ENCODE peak calls at places on chromosome 12, in four cellular contexts. One of them, this sample, is unnamed.

GRCh38 chr12:54744590-54744989 is 96.4 kb upstream of the DCD start:
- DNase-seq in CD8-positive, alpha-beta T cell: no peak
- DNase-seq in right atrium auricular region: no peak
- DNase-seq in RWPE1: no peak
- DNase-seq in this sample: no peak

GRCh38 chr12:78863482-78864427 is 819 bp upstream of the SYT1 start:
- DNase-seq in CD8-positive, alpha-beta T cell: no peak
- DNase-seq in RWPE1: peak
- DNase-seq in right atrium auricular region: no peak
- DNase-seq in this sample: peak

GRCh38 chr12:84704851-84705250 is 207.7 kb downstream of the SLC6A15 start:
- DNase-seq in RWPE1: no peak
- DNase-seq in right atrium auricular region: no peak
- DNase-seq in CD8-positive, alpha-beta T cell: no peak
- DNase-seq in this sample: no peak

GRCh38 chr12:123761841-123762714 is at the start of gene DNAH10:
- DNase-seq in right atrium auricular region: no peak
- DNase-seq in CD8-positive, alpha-beta T cell: peak
- DNase-seq in RWPE1: peak
- DNase-seq in this sample: peak

GRCh38 chr12:126069549-126070165 is 1004.4 kb downstream of the AACS start:
- DNase-seq in RWPE1: peak
- DNase-seq in right atrium auricular region: no peak
- DNase-seq in CD8-positive, alpha-beta T cell: peak
- DNase-seq in this sample: peak

GRCh38 chr12:13094349-13094748 is 9.1 kb downstream of the GSG1 start:
- DNase-seq in right atrium auricular region: no peak
- DNase-seq in CD8-positive, alpha-beta T cell: no peak
- DNase-seq in RWPE1: peak
- DNase-seq in this sample: no peak

GRCh38 chr12:123393747-123394146 is 9.8 kb downstream of the KMT5A start:
- DNase-seq in RWPE1: no peak
- DNase-seq in CD8-positive, alpha-beta T cell: no peak
- DNase-seq in right atrium auricular region: no peak
- DNase-seq in this sample: no peak

GRCh38 chr12:120684523-120684932 is 2.4 kb upstream of the MLEC start:
- DNase-seq in RWPE1: no peak
- DNase-seq in CD8-positive, alpha-beta T cell: no peak
- DNase-seq in right atrium auricular region: no peak
- DNase-seq in this sample: no peak

GRCh38 chr12:96907681-96908163 is 665 bp downstream of the NEDD1 start:
- DNase-seq in RWPE1: peak
- DNase-seq in CD8-positive, alpha-beta T cell: peak
- DNase-seq in right atrium auricular region: no peak
- DNase-seq in this sample: no peak

GRCh38 chr12:59716049-59716448 is 120.2 kb downstream of the SLC16A7 start:
- DNase-seq in RWPE1: no peak
- DNase-seq in CD8-positive, alpha-beta T cell: no peak
- DNase-seq in right atrium auricular region: no peak
- DNase-seq in this sample: no peak

GRCh38 chr12:24838531-24838950 is 110.4 kb downstream of the BCAT1 start:
- DNase-seq in RWPE1: no peak
- DNase-seq in CD8-positive, alpha-beta T cell: no peak
- DNase-seq in right atrium auricular region: peak
- DNase-seq in this sample: no peak

DNA sequence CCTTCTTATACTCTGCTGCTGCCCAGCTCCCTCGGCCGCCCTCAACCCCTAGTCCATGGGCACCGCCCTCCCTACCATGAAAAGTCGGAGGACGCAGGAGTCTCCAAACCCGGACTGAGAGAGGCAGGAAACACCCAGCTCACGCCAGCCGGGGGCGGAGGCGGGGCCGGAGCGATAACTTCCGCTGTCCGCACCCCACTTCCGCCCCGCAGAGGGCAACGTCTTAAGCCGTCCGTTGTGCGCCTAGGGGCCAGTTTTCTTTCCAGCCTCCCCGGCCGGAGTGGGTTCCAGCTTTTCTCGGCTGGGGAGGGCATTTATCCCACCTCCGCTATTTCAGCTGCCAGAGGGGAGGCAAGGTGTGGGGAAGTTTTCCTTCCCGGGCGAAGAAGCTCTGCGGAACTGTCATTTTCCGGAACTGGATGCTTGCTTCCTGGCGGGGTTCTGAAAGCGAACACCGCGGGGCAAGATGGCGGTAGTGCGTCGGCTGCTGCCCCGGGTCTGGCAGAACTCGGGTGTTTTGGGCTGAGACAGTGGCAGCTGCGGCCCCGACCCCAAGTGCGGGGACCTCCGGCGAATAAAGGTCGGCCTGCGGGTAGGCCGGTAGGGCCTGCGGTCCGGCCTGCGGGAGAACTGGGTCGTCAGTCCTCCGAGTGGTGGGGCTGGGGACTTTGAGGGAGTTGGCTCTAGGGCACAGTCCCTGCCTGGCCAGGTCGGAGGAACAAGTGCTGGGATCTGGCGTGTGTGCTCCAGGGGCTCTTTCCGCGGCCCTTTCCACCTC is at the start of the genes KCTD10 and UBE3B:
- DNase-seq in right atrium auricular region: peak
- DNase-seq in RWPE1: peak
- DNase-seq in CD8-positive, alpha-beta T cell: peak
- DNase-seq in this sample: peak
- TF ChIP-seq CTCF in right atrium auricular region: no peak
- TF ChIP-seq CTCF in RWPE1: no peak
- TF ChIP-seq CTCF in CD8-positive, alpha-beta T cell: no peak
- TF ChIP-seq CTCF in this sample: no peak

DNA sequence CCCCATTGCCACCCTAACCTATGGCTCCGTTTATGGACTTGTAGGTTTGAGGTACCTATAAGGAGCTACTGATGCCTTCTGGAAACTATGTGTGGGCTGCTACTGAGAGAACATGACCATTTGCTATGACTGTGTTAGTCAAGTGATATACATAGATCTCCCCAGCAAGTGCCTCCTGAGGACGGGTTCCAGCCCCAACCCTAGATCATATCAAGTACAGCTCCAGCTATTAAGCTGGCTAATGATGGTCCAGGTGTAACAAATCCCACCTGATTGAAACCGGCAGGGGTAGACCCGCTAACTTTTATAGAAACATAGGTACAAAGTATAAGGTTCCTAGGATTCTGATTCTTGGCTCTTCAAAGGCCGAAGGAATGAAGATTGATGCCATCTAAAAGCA is 23.7 kb downstream of the NINJ2 start:
- DNase-seq in RWPE1: no peak
- DNase-seq in CD8-positive, alpha-beta T cell: no peak
- DNase-seq in right atrium auricular region: no peak
- DNase-seq in this sample: no peak
- H3K27ac ChIP-seq in RWPE1: no peak
- H3K27ac ChIP-seq in CD8-positive, alpha-beta T cell: peak
- H3K27ac ChIP-seq in right atrium auricular region: peak
- H3K27ac ChIP-seq in this sample: peak

GRCh38 chr12:116354534-116354933 is 77.0 kb upstream of the MED13L start:
- DNase-seq in RWPE1: no peak
- DNase-seq in right atrium auricular region: no peak
- DNase-seq in CD8-positive, alpha-beta T cell: no peak
- DNase-seq in this sample: no peak
- TF ChIP-seq CTCF in RWPE1: no peak
- TF ChIP-seq CTCF in right atrium auricular region: no peak
- TF ChIP-seq CTCF in CD8-positive, alpha-beta T cell: no peak
- TF ChIP-seq CTCF in this sample: no peak

GRCh38 chr12:53042607-53043454 is 7.0 kb upstream of the TNS2 start:
- DNase-seq in right atrium auricular region: no peak
- DNase-seq in CD8-positive, alpha-beta T cell: no peak
- DNase-seq in RWPE1: no peak
- DNase-seq in this sample: no peak
- H3K27ac ChIP-seq in right atrium auricular region: peak
- H3K27ac ChIP-seq in CD8-positive, alpha-beta T cell: no peak
- H3K27ac ChIP-seq in RWPE1: peak
- H3K27ac ChIP-seq in this sample: no peak

DNA sequence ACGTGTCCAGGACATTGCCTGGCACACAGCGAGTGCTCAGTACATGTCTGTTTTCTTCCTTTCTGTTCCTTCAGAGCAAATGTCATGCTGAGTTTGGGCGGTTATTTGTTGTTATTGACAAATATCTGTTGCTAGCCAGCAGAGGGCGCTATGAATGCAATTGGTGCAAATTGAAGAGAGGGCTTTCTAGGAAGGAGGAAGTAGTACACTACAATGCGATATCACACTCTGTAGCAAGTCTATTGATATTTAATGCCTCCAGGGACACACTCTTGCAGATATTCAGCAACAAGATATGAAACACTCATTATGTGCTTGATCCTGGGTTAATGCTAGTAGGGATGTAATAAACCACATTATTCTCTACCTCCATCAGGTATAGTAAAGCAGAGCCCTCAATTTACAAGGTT is 267.3 kb upstream of the SRRM4 start:
- DNase-seq in right atrium auricular region: no peak
- DNase-seq in CD8-positive, alpha-beta T cell: no peak
- DNase-seq in RWPE1: no peak
- DNase-seq in this sample: no peak
- TF ChIP-seq CTCF in right atrium auricular region: peak
- TF ChIP-seq CTCF in CD8-positive, alpha-beta T cell: no peak
- TF ChIP-seq CTCF in RWPE1: peak
- TF ChIP-seq CTCF in this sample: peak

DNA sequence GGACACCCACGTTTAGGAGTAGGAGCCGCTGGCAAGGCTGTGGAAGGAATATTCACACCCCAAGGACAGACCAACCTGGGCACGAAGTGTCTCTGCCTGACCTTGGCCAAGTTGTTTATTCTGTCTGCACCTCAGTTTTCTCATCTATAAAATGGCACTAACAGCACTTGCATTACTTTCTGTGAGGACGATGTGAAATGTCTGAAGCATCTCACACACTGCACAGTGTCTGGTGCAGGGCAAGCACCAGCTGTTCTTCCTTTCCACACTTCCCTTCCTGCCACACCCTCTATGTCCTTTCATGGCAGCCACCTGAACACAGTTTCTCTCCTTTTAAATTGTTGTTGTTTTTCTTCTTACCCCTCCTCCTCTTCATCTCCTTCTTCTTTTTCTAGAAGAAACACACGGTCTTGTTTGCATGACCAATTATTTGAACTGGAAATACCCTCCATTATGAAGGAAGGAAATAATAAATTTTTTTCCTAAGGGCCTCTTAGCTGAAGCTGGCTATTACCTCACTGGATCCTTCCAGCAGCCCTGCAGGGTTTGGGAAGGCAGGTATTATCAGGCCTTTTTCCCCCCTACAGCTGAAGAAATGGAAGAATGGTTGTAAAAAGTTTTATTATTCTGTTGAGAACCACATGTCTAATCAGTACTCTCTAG is 42.9 kb upstream of the ATP23 start:
- DNase-seq in right atrium auricular region: no peak
- DNase-seq in CD8-positive, alpha-beta T cell: no peak
- DNase-seq in RWPE1: no peak
- DNase-seq in this sample: no peak
- H3K27ac ChIP-seq in right atrium auricular region: peak
- H3K27ac ChIP-seq in CD8-positive, alpha-beta T cell: peak
- H3K27ac ChIP-seq in RWPE1: peak
- H3K27ac ChIP-seq in this sample: no peak

DNA sequence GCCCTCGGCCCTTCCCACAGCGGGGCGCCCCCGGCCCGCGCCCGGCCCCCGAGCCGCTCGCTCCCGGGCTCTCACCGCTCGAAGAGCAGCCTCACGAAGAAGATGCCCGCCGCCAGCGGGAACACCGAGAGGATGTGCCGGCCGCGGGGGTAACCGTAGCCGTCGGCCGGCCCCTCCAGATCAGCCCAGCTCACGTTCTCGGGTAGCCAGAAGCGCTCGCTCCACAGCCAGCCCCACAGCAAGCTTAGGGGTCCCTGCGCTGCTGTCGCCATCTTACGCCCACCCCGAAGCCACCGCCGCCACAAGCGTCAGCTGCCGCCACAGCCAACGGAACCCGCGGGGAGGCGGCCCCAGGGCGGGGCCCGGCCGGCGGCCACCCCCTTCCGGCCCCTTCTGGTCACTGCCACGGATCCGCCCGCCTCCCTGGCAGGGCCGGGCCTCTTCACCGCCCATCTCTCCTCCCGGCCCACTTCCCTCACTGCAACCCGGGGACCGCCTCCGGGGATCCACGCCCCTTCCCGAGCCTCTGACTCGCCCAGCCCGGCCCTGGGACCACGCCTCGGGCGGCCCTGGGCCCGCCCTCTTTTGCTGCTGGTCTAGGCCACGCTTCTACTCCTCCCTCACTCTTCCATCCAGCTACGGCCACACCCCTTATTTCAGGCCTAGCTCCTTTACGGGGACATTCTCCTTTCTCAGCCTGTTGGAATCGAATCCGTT is at the start of gene CERS5:
- DNase-seq in CD8-positive, alpha-beta T cell: peak
- DNase-seq in right atrium auricular region: peak
- DNase-seq in RWPE1: peak
- DNase-seq in this sample: peak
- TF ChIP-seq CTCF in CD8-positive, alpha-beta T cell: no peak
- TF ChIP-seq CTCF in right atrium auricular region: peak
- TF ChIP-seq CTCF in RWPE1: no peak
- TF ChIP-seq CTCF in this sample: peak